ENCODE peak calls at places on chromosome 9, in six cellular contexts. Z, J, I, K, M and L are unnamed samples.

GRCh38 chr9:86649913-86650312 is 295.7 kb upstream of the TUT7 start:
- DNase-seq in Z (no peak), J (no peak), K (no peak), I (no peak), M (no peak), L (no peak)

GRCh38 chr9:93040409-93040808 is 18.1 kb upstream of the SUSD3 start:
- DNase-seq in Z (no peak), K (no peak), J (no peak), M (no peak), I (no peak), L (no peak)

GRCh38 chr9:130240410-130241197 is 25.0 kb upstream of the HMCN2 start:
- DNase-seq in K (peak; percentile 80), Z (no peak), J (peak; percentile 72), I (peak; percentile 90), M (peak; percentile 78), L (no peak)

GRCh38 chr9:128456613-128457061 is 831 bp downstream of the ODF2 start:
- DNase-seq in Z (no peak), I (peak; percentile 73), K (peak; percentile 95), J (peak; percentile 76), M (peak; percentile 85), L (peak; percentile 20)

GRCh38 chr9:80435591-80435990 is 863.8 kb downstream of the TLE4 start:
- DNase-seq in J (no peak), Z (no peak), I (no peak), K (no peak), M (no peak), L (no peak)

GRCh38 chr9:97906236-97906831 is 16.0 kb downstream of the TRMO start:
- DNase-seq in J (no peak), K (no peak), Z (peak; percentile 54), I (no peak), M (no peak), L (no peak)

GRCh38 chr9:113129466-113129865 is 21.3 kb upstream of the SLC31A2 start:
- DNase-seq in K (no peak), M (no peak), J (no peak), Z (no peak), I (no peak), L (no peak)

GRCh38 chr9:133545494-133546286 is 11.2 kb downstream of the ADAMTSL2 start:
- DNase-seq in M (peak; percentile 50), Z (no peak), I (no peak), K (no peak), J (no peak), L (no peak)

GRCh38 chr9:107894572-107895261 is 405.1 kb upstream of the KLF4 start:
- DNase-seq in K (peak; percentile 92), I (no peak), M (peak; percentile 30), J (no peak), Z (no peak), L (peak; percentile 88)

GRCh38 chr9:36868591-36869282 is 165.3 kb downstream of the PAX5 start:
- DNase-seq in J (no peak), K (no peak), M (no peak), Z (no peak), I (no peak), L (no peak)

GRCh38 chr9:69444021-69444420 is 119.0 kb downstream of the ENTREP1 start:
- DNase-seq in I (peak; percentile 11), J (no peak), M (no peak), Z (no peak), K (peak; percentile 64), L (peak; percentile 76)

GRCh38 chr9:15735083-15735974 is 182.5 kb downstream of the CCDC171 start:
- DNase-seq in I (no peak), Z (no peak), J (no peak), K (peak; percentile 95), M (no peak), L (peak; percentile 86)

GRCh38 chr9:128118472-128118857 is 9.1 kb downstream of the PTGES2 start:
- DNase-seq in K (no peak), Z (no peak), M (peak; percentile 3), I (no peak), J (no peak), L (no peak)

GRCh38 chr9:85038824-85039540 is 369.5 kb downstream of the NTRK2 start:
- DNase-seq in M (no peak), K (no peak), Z (no peak), I (peak; percentile 16), J (no peak), L (no peak)

GRCh38 chr9:36328798-36329411 is 70.7 kb upstream of the GNE start:
- DNase-seq in J (no peak), I (peak; percentile 80), K (peak; percentile 86), Z (peak; percentile 26), M (peak; percentile 61), L (peak; percentile 31)

GRCh38 chr9:113715086-113715485 is 161.0 kb upstream of the ZNF618 start:
- DNase-seq in K (peak; percentile 42), M (no peak), I (no peak), J (peak; percentile 4), Z (no peak), L (no peak)

GRCh38 chr9:4117835-4118610 is 181.8 kb downstream of the GLIS3 start:
- DNase-seq in M (peak; percentile 74), I (peak; percentile 58), K (no peak), J (peak; percentile 68), Z (no peak), L (no peak)

GRCh38 chr9:6215562-6215961 is at the start of gene IL33:
- DNase-seq in Z (no peak), M (no peak), K (no peak), J (no peak), I (no peak), L (no peak)

GRCh38 chr9:98637381-98637780 is 71.4 kb downstream of the GABBR2 start:
- DNase-seq in Z (no peak), I (no peak), K (no peak), J (no peak), M (no peak), L (no peak)

GRCh38 chr9:136093995-136094881 is 851 bp downstream of the NACC2 start:
- DNase-seq in M (peak; percentile 53), Z (no peak), J (no peak), K (peak; percentile 80), I (peak; percentile 49), L (no peak)

GRCh38 chr9:125536184-125537152 is 170.5 kb downstream of the MAPKAP1 start:
- DNase-seq in M (peak; percentile 27), Z (no peak), I (no peak), J (no peak), K (peak; percentile 70), L (no peak)

GRCh38 chr9:104850771-104851170 is 77.2 kb downstream of the ABCA1 start:
- DNase-seq in M (no peak), Z (no peak), I (no peak), J (no peak), K (peak; percentile 47), L (no peak)

GRCh38 chr9:70043689-70044449 is at the start of gene MAMDC2:
- DNase-seq in M (no peak), Z (no peak), K (peak; percentile 68), I (no peak), J (peak; percentile 76), L (no peak)

GRCh38 chr9:36543916-36544315 is 28.8 kb upstream of the MELK start:
- DNase-seq in I (no peak), M (no peak), K (peak; percentile 80), J (no peak), Z (no peak), L (peak; percentile 21)